ENCODE peak calls at places on chromosomes 3 and 15, in ten cellular contexts. D is OCI-M1; U is foreskin keratinocyte; N is ELF-1; X is activated CD8-positive, alpha-beta T cell treated with anti-CD3 and anti-CD28 coated beads for 36 hours; T is hypothalamus; M is stimulated activated CD4-positive, alpha-beta T cell treated with anti-CD3 and anti-CD28 coated beads, Interleukin-4, amount 100 ng/mL, for 1 hour; S is endothelial cell; P is K562; C is mesendoderm. W is an unnamed sample.

GRCh38 chr15:101088788-101089578 is 162.9 kb downstream of the CHSY1 start:
- DNase-seq in D (peak; percentile 72), U (no peak), N (peak; percentile 83), X (peak; percentile 83), T (peak; percentile 74), M (peak; percentile 86), S (peak; percentile 89), P (peak; percentile 71), C (peak; percentile 53), W (no peak)

GRCh38 chr3:71955549-71956373 is 170.8 kb upstream of the PROK2 start:
- DNase-seq in D (peak; percentile 70), U (no peak), N (peak; percentile 75), X (peak; percentile 58), T (peak; percentile 79), M (peak; percentile 21), S (peak; percentile 65), P (peak; percentile 42), C (peak; percentile 83), W (peak; percentile 77)

GRCh38 chr3:162337630-162338029 is 841.0 kb downstream of the OTOL1 start:
- DNase-seq in D (no peak), U (no peak), N (no peak), X (no peak), T (no peak), M (no peak), S (no peak), P (no peak), C (no peak), W (no peak)

GRCh38 chr15:29043731-29044485 is 158.1 kb downstream of the APBA2 start:
- DNase-seq in D (no peak), U (no peak), N (no peak), X (no peak), T (no peak), M (no peak), S (no peak), P (no peak), C (no peak), W (no peak)

GRCh38 chr3:157844770-157845522 is 261.3 kb downstream of the SHOX2 start:
- DNase-seq in D (peak; percentile 2), U (no peak), N (no peak), X (no peak), T (no peak), M (no peak), S (no peak), P (no peak), C (no peak), W (no peak)

GRCh38 chr3:171258316-171258715 is 201.9 kb downstream of the TNIK start:
- DNase-seq in D (no peak), U (no peak), N (peak; percentile 6), X (no peak), T (no peak), M (no peak), S (no peak), P (no peak), C (peak; percentile 52), W (no peak)

GRCh38 chr3:45479627-45480026 is 91.3 kb downstream of the LARS2 start:
- DNase-seq in D (no peak), U (peak; percentile 79), N (peak; percentile 15), X (no peak), T (no peak), M (no peak), S (no peak), P (no peak), C (peak; percentile 51), W (no peak)

GRCh38 chr3:11950576-11950975 is 53.6 kb upstream of the SYN2 start:
- DNase-seq in D (no peak), U (no peak), N (no peak), X (no peak), T (no peak), M (no peak), S (no peak), P (no peak), C (no peak), W (no peak)

GRCh38 chr3:192819001-192819569 is 91.7 kb upstream of the FGF12 start:
- DNase-seq in D (no peak), U (peak; percentile 81), N (peak; percentile 38), X (peak; percentile 64), T (no peak), M (peak; percentile 27), S (no peak), P (no peak), C (peak; percentile 84), W (no peak)

GRCh38 chr15:36926422-36926815 is 173.9 kb downstream of the MEIS2 start:
- DNase-seq in D (no peak), U (no peak), N (no peak), X (no peak), T (no peak), M (no peak), S (no peak), P (no peak), C (no peak), W (no peak)

GRCh38 chr3:31065765-31066164 is 171.3 kb upstream of the GADL1 start:
- DNase-seq in D (no peak), U (no peak), N (no peak), X (no peak), T (no peak), M (no peak), S (no peak), P (no peak), C (no peak), W (no peak)

GRCh38 chr3:48599509-48600285 is 4.6 kb upstream of the COL7A1 start:
- DNase-seq in D (no peak), U (no peak), N (peak; percentile 15), X (no peak), T (no peak), M (no peak), S (no peak), P (no peak), C (no peak), W (no peak)

GRCh38 chr3:148955544-148956346 is 35.6 kb upstream of the GYG1 start:
- DNase-seq in D (peak; percentile 60), U (peak; percentile 14), N (peak; percentile 80), X (peak; percentile 50), T (peak; percentile 16), M (no peak), S (peak; percentile 57), P (peak; percentile 13), C (peak; percentile 89), W (peak; percentile 66)

GRCh38 chr3:140655678-140656077 is 22.2 kb upstream of the TRIM42 start:
- DNase-seq in D (no peak), U (no peak), N (no peak), X (no peak), T (no peak), M (no peak), S (no peak), P (no peak), C (no peak), W (no peak)

GRCh38 chr3:58837863-58838255 is 171.3 kb upstream of the FAM3D start:
- DNase-seq in D (no peak), U (no peak), N (no peak), X (no peak), T (no peak), M (no peak), S (no peak), P (no peak), C (no peak), W (no peak)

GRCh38 chr15:75198560-75199346 is 2.9 kb upstream of the C15orf39 start:
- DNase-seq in D (peak; percentile 98), U (no peak), N (peak; percentile 58), X (peak; percentile 55), T (peak; percentile 8), M (no peak), S (no peak), P (peak; percentile 64), C (peak; percentile 61), W (no peak)

GRCh38 chr3:3196148-3196861 is 16.8 kb upstream of the CRBN start:
- DNase-seq in D (peak; percentile 47), U (no peak), N (peak; percentile 21), X (peak; percentile 49), T (peak; percentile 4), M (no peak), S (peak; percentile 20), P (peak; percentile 48), C (peak; percentile 48), W (no peak)

W was measured in right atrium auricular region.